ENCODE peak calls at places on chromosomes 6 and 20, in six cellular contexts. S is caudate nucleus, V is left cardiac atrium, P is iPS DF 6.9, D is left ventricle myocardium inferior, L is GM06990. Z is an unnamed sample.

GRCh38 chr6:27296106-27296783 is 15.8 kb downstream of the POM121L2 start:
- DNase-seq in S (no peak), V (no peak), P (no peak), D (no peak), L (no peak), Z (peak; percentile 58)

GRCh38 chr6:168060521-168060931 is 18.5 kb downstream of the FRMD1 start:
- DNase-seq in S (no peak), V (peak; percentile 67), P (peak; percentile 33), D (peak; percentile 72), L (no peak), Z (peak; percentile 48)

GRCh38 chr6:108115598-108116058 is 41.1 kb upstream of the OSTM1 start:
- DNase-seq in S (no peak), V (peak; percentile 45), P (no peak), D (peak; percentile 25), L (peak; percentile 26), Z (peak; percentile 31)

GRCh38 chr6:17197607-17198006 is 83.6 kb upstream of the RBM24 start:
- DNase-seq in S (no peak), V (no peak), P (no peak), D (no peak), L (no peak), Z (no peak)

GRCh38 chr20:52585333-52585732 is 386.8 kb upstream of the TSHZ2 start:
- DNase-seq in S (no peak), V (no peak), P (no peak), D (no peak), L (no peak), Z (no peak)

GRCh38 chr6:106194949-106195919 is 109.1 kb downstream of the PRDM1 start:
- DNase-seq in S (no peak), V (no peak), P (no peak), D (no peak), L (no peak), Z (no peak)

GRCh38 chr6:33990061-33990541 is 155.8 kb downstream of the GRM4 start:
- DNase-seq in S (no peak), V (no peak), P (no peak), D (no peak), L (no peak), Z (no peak)

GRCh38 chr6:167087857-167088256 is 35.0 kb upstream of the CCR6 start:
- DNase-seq in S (no peak), V (no peak), P (no peak), D (no peak), L (no peak), Z (no peak)

GRCh38 chr6:36126553-36127458 is 3.5 kb upstream of the MAPK13 start:
- DNase-seq in S (no peak), V (no peak), P (no peak), D (no peak), L (no peak), Z (no peak)

GRCh38 chr6:27251672-27252251 is 4.3 kb downstream of the PRSS16 start:
- DNase-seq in S (no peak), V (peak; percentile 47), P (peak; percentile 91), D (no peak), L (peak; percentile 93), Z (peak; percentile 84)

GRCh38 chr6:156866181-156866862 is 89.1 kb downstream of the ARID1B start:
- DNase-seq in S (no peak), V (no peak), P (no peak), D (no peak), L (no peak), Z (no peak)

GRCh38 chr20:10935658-10936057 is 261.9 kb upstream of the JAG1 start:
- DNase-seq in S (no peak), V (no peak), P (no peak), D (no peak), L (no peak), Z (no peak)

GRCh38 chr6:143806282-143807102 is 36.6 kb upstream of the LTV1 start:
- DNase-seq in S (no peak), V (peak; percentile 60), P (no peak), D (no peak), L (no peak), Z (no peak)

GRCh38 chr6:33073431-33073871 is at the start of gene HLA-DPA1:
- DNase-seq in S (no peak), V (no peak), P (no peak), D (no peak), L (peak; percentile 79), Z (no peak)

GRCh38 chr20:32685541-32686529 is 12.1 kb upstream of the C20orf203 start:
- DNase-seq in S (no peak), V (peak; percentile 58), P (no peak), D (peak; percentile 46), L (no peak), Z (peak; percentile 54)

GRCh38 chr20:36778831-36779655 is 5.5 kb upstream of the DSN1 start:
- DNase-seq in S (no peak), V (no peak), P (no peak), D (no peak), L (no peak), Z (no peak)

GRCh38 chr6:133769463-133769862 is 119.5 kb upstream of the TCF21 start:
- DNase-seq in S (no peak), V (no peak), P (no peak), D (no peak), L (no peak), Z (no peak)

GRCh38 chr6:108222504-108222903 is 38.3 kb downstream of the SNX3 start:
- DNase-seq in S (no peak), V (no peak), P (no peak), D (no peak), L (no peak), Z (no peak)

GRCh38 chr6:99146716-99147115 is 199.0 kb upstream of the FBXL4 start:
- DNase-seq in S (no peak), V (no peak), P (no peak), D (no peak), L (no peak), Z (no peak)

GRCh38 chr6:25172819-25173218 is 106.4 kb upstream of the CARMIL1 start:
- DNase-seq in S (no peak), V (no peak), P (no peak), D (no peak), L (no peak), Z (peak; percentile 64)

GRCh38 chr6:152267967-152268845 is 369.0 kb downstream of the SYNE1 start:
- DNase-seq in S (no peak), V (no peak), P (no peak), D (no peak), L (no peak), Z (peak; percentile 17)

GRCh38 chr6:11364971-11365397 is 132.5 kb upstream of the NEDD9 start:
- DNase-seq in S (no peak), V (no peak), P (no peak), D (no peak), L (no peak), Z (no peak)

GRCh38 chr6:169229611-169230321 is 23.9 kb downstream of the THBS2 start:
- DNase-seq in S (no peak), V (peak; percentile 6), P (no peak), D (no peak), L (no peak), Z (no peak)

GRCh38 chr6:72348926-72349325 is 272.9 kb upstream of the KCNQ5 start:
- DNase-seq in S (no peak), V (no peak), P (no peak), D (no peak), L (no peak), Z (no peak)

GRCh38 chr6:84027340-84028183 is 6.0 kb upstream of the MRAP2 start:
- DNase-seq in S (no peak), V (peak; percentile 40), P (no peak), D (no peak), L (no peak), Z (no peak)

GRCh38 chr6:83509416-83509815 is 2.9 kb upstream of the PRSS35 start:
- DNase-seq in S (no peak), V (no peak), P (no peak), D (no peak), L (no peak), Z (no peak)

GRCh38 chr6:155786528-155786927 is 330.9 kb upstream of the NOX3 start:
- DNase-seq in S (no peak), V (no peak), P (no peak), D (no peak), L (no peak), Z (no peak)

GRCh38 chr6:87200469-87201174 is 45.3 kb downstream of the ZNF292 start:
- DNase-seq in S (no peak), V (peak; percentile 34), P (no peak), D (no peak), L (no peak), Z (no peak)

GRCh38 chr20:5822569-5822968 is 72.4 kb downstream of the SHLD1 start:
- DNase-seq in S (no peak), V (no peak), P (no peak), D (no peak), L (no peak), Z (no peak)

GRCh38 chr20:32439132-32439829 is 81.2 kb downstream of the ASXL1 start:
- DNase-seq in S (no peak), V (no peak), P (no peak), D (no peak), L (no peak), Z (no peak)

GRCh38 chr6:81894788-81895221 is 142.3 kb upstream of the TENT5A start:
- DNase-seq in S (peak; percentile 82), V (peak; percentile 63), P (no peak), D (peak; percentile 68), L (no peak), Z (no peak)

GRCh38 chr6:144460224-144461095 is 175.3 kb downstream of the UTRN start:
- DNase-seq in S (no peak), V (no peak), P (no peak), D (no peak), L (peak; percentile 52), Z (no peak)

GRCh38 chr6:40733290-40733689 is 146.1 kb upstream of the LRFN2 start:
- DNase-seq in S (no peak), V (no peak), P (no peak), D (no peak), L (no peak), Z (no peak)